ENCODE peak calls at places on chromosomes 4 and X, in five cellular contexts. W, S, U, O and E are unnamed samples.

GRCh38 chrX:104565791-104566687 is at the start of gene IL1RAPL2:
- DNase-seq in W (no peak), S (peak), U (peak), O (peak), E (no peak)

GRCh38 chr4:109574443-109574850 is 14.4 kb downstream of the MCUB start:
- DNase-seq in W (no peak), S (no peak), U (no peak), O (peak), E (no peak)

GRCh38 chrX:21493226-21493850 is 119.1 kb downstream of the CNKSR2 start:
- DNase-seq in W (no peak), S (no peak), U (no peak), O (peak), E (no peak)

GRCh38 chrX:16185725-16186136 is 18.4 kb downstream of the MAGEB17 start:
- DNase-seq in W (no peak), S (no peak), U (peak), O (peak), E (peak)

GRCh38 chr4:24969486-24969885 is 56.6 kb upstream of the CCDC149 start:
- DNase-seq in W (no peak), S (no peak), U (no peak), O (no peak), E (no peak)

GRCh38 chr4:158176776-158177175 is 4.0 kb upstream of the GASK1B start:
- DNase-seq in W (no peak), S (no peak), U (no peak), O (no peak), E (no peak)

GRCh38 chr4:58127680-58128079 is 1017.5 kb upstream of the IGFBP7 start:
- DNase-seq in W (no peak), S (no peak), U (no peak), O (no peak), E (no peak)

GRCh38 chr4:30912098-30912719 is 192.0 kb downstream of the PCDH7 start:
- DNase-seq in W (no peak), S (no peak), U (no peak), O (no peak), E (no peak)

GRCh38 chr4:114512595-114513295 is 85.9 kb upstream of the UGT8 start:
- DNase-seq in W (no peak), S (no peak), U (no peak), O (no peak), E (no peak)

GRCh38 chr4:130028552-130028951 is 932.6 kb downstream of the C4orf33 start:
- DNase-seq in W (no peak), S (no peak), U (no peak), O (no peak), E (no peak)

GRCh38 chrX:39599339-39599738 is 498.4 kb downstream of the BCOR start:
- DNase-seq in W (no peak), S (no peak), U (no peak), O (no peak), E (no peak)

GRCh38 chr4:170888660-170889059 is 798.9 kb upstream of the AADAT start:
- DNase-seq in W (no peak), S (no peak), U (no peak), O (no peak), E (no peak)